ENCODE peak calls at places on chromosomes 3 and 15, in ten cellular contexts. E, C, U, S, Z, M, G, Q, W and O are unnamed samples.
A peak's percentile ranks its signal among the peaks of the same experiment; 100 is the strongest.

GRCh38 chr3:160400048-160400630 is 689 bp downstream of the SMC4 start:
- DNase-seq in E (peak; percentile 87), C (peak; percentile 85), U (peak; percentile 50), S (peak; percentile 8), Z (peak; percentile 81), M (peak; percentile 54), G (peak; percentile 28), Q (peak; percentile 37), W (peak; percentile 67), O (peak; percentile 65)

GRCh38 chr15:92693922-92694331 is 38.4 kb upstream of the FAM174B start:
- DNase-seq in E (no peak), C (no peak), U (peak; percentile 10), S (no peak), Z (no peak), M (no peak), G (no peak), Q (no peak), W (no peak), O (no peak)

GRCh38 chr15:68411276-68411675 is 20.7 kb downstream of the ITGA11 start:
- DNase-seq in E (peak; percentile 74), C (peak; percentile 9), U (no peak), S (no peak), Z (peak; percentile 57), M (no peak), G (no peak), Q (no peak), W (no peak), O (peak; percentile 8)

GRCh38 chr3:56851966-56852884 is 50.5 kb upstream of the ARHGEF3 start:
- DNase-seq in E (no peak), C (no peak), U (no peak), S (no peak), Z (no peak), M (peak; percentile 89), G (peak; percentile 69), Q (no peak), W (no peak), O (no peak)

GRCh38 chr15:49831206-49831965 is 210.5 kb downstream of the DTWD1 start:
- DNase-seq in E (peak; percentile 86), C (peak; percentile 73), U (no peak), S (no peak), Z (peak; percentile 79), M (peak; percentile 74), G (peak; percentile 94), Q (no peak), W (no peak), O (no peak)

GRCh38 chr3:86996261-86996955 is 5.5 kb upstream of the VGLL3 start:
- DNase-seq in E (no peak), C (no peak), U (no peak), S (no peak), Z (no peak), M (no peak), G (peak; percentile 29), Q (no peak), W (no peak), O (no peak)

GRCh38 chr3:184016820-184017671 is 638 bp downstream of the ABCC5 start:
- DNase-seq in E (peak; percentile 90), C (peak; percentile 77), U (peak; percentile 46), S (peak; percentile 28), Z (no peak), M (peak; percentile 66), G (no peak), Q (peak; percentile 85), W (peak; percentile 67), O (peak; percentile 79)

GRCh38 chr3:176978441-176978840 is 218.8 kb downstream of the TBL1XR1 start:
- DNase-seq in E (no peak), C (no peak), U (no peak), S (no peak), Z (no peak), M (peak; percentile 64), G (no peak), Q (no peak), W (no peak), O (no peak)

GRCh38 chr15:88174571-88174970 is 82.0 kb downstream of the NTRK3 start:
- DNase-seq in E (no peak), C (no peak), U (no peak), S (no peak), Z (no peak), M (no peak), G (no peak), Q (no peak), W (no peak), O (no peak)

GRCh38 chr15:34701536-34701935 is 53.3 kb downstream of the GJD2 start:
- DNase-seq in E (no peak), C (no peak), U (no peak), S (no peak), Z (no peak), M (peak; percentile 3), G (no peak), Q (no peak), W (no peak), O (no peak)

GRCh38 chr3:197205265-197205664 is 93.1 kb downstream of the DLG1 start:
- DNase-seq in E (no peak), C (no peak), U (no peak), S (no peak), Z (no peak), M (no peak), G (no peak), Q (no peak), W (no peak), O (no peak)

GRCh38 chr3:10384541-10385360 is 63.8 kb upstream of the SEC13 start:
- DNase-seq in E (no peak), C (no peak), U (no peak), S (no peak), Z (no peak), M (no peak), G (no peak), Q (no peak), W (no peak), O (no peak)

GRCh38 chr3:184354121-184354728 is 7.2 kb downstream of the CLCN2 start:
- DNase-seq in E (peak; percentile 89), C (no peak), U (peak; percentile 82), S (peak; percentile 50), Z (no peak), M (peak; percentile 37), G (no peak), Q (peak; percentile 83), W (peak; percentile 45), O (no peak)

DNA sequence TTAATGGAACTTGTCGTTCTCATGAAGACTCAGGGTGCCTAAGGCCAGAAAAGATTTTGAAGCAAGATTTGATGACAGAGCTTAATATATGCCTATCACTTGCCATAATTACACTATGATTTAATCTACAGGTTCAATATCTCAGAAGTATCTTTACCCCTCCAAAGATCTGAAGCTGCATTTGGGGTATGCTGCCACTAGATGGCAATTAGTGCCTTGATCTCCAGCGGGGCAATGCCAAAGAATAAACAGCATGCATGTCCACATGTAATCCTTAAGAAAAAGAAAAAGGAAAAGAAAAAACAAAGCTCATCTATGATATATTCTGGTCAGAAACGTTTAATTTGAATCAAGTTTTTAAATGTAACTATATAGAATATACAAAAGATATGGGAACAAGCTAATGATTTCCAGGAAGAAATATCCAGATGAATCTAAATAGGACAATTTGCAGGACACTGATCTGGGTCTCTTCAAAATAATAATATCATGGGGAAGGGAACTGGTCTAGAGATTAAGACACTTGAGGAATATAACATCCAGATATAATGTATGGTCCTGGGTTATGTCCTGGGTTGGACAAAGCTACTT is 55.0 kb upstream of the SOX14 start:
- DNase-seq in E (no peak), C (no peak), U (no peak), S (no peak), Z (no peak), M (peak; percentile 39), G (no peak), Q (peak; percentile 45), W (no peak), O (no peak)
- TF ChIP-seq CTCF in E (no peak), C (no peak), U (peak; percentile 29), S (no peak), Z (no peak), M (peak; percentile 49), G (no peak), Q (peak; percentile 22), W (no peak), O (peak; percentile 76)

DNA sequence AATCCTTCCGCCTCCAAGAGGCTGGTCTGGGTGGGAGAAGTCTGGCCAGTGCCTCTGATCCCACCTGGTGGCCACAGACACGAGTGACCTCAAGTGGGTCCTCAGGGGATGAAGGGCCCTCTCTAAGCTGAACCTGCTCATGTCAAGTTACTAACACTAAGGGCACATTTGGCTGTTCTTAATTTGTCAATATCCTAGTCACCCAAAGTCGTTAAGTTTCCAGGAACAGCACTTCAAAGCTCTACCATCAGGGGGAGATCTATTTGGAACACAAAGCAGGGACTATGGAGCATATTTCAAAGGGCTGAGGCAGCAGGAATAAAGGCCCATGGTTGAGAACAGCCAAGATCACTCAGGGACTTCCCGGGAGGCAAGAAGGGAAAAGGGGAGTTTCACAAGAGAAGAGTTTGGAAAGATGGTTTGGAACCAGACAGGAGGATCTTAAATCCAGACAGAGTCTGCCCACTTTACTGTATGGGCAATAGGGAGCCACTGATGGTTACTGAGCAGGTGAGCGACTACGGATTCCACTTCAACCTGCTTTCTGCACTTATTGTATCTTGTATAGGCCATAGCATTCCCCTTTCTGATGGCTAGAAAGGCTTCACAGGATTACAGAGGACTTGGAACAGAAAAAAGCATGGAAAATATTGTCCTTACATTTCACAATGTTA is 13.7 kb downstream of the OXTR start:
- DNase-seq in E (no peak), C (no peak), U (no peak), S (no peak), Z (peak; percentile 31), M (no peak), G (peak; percentile 53), Q (no peak), W (no peak), O (no peak)
- TF ChIP-seq CTCF in E (no peak), C (no peak), U (no peak), S (no peak), Z (no peak), M (peak; percentile 34), G (peak; percentile 77), Q (no peak), W (no peak), O (peak; percentile 59)

GRCh38 chr3:39638286-39638685 is 170.8 kb downstream of the MOBP start:
- DNase-seq in E (no peak), C (no peak), U (no peak), S (no peak), Z (no peak), M (peak; percentile 31), G (no peak), Q (no peak), W (no peak), O (no peak)

GRCh38 chr3:39641210-39641718 is 168.1 kb upstream of the MYRIP start:
- DNase-seq in E (no peak), C (no peak), U (no peak), S (no peak), Z (no peak), M (no peak), G (no peak), Q (no peak), W (no peak), O (no peak)

GRCh38 chr3:39639344-39640236 is 169.8 kb upstream of the MYRIP start:
- DNase-seq in E (no peak), C (no peak), U (peak; percentile 40), S (no peak), Z (no peak), M (peak; percentile 98), G (peak; percentile 97), Q (no peak), W (peak; percentile 41), O (no peak)

GRCh38 chr3:39637807-39638206 is 170.3 kb downstream of the MOBP start:
- DNase-seq in E (no peak), C (no peak), U (peak; percentile 4), S (no peak), Z (no peak), M (peak; percentile 67), G (peak; percentile 62), Q (no peak), W (no peak), O (no peak)
- TF ChIP-seq CTCF in E (no peak), C (no peak), U (no peak), S (no peak), Z (no peak), M (peak; percentile 50), G (peak; percentile 71), Q (no peak), W (no peak), O (no peak)

GRCh38 chr3:101638262-101638745 is 38.6 kb downstream of the ZBTB11 start:
- DNase-seq in E (peak; percentile 48), C (peak; percentile 28), U (no peak), S (no peak), Z (no peak), M (no peak), G (no peak), Q (no peak), W (no peak), O (no peak)
- TF ChIP-seq CTCF in E (no peak), C (no peak), U (no peak), S (no peak), Z (no peak), M (peak; percentile 29), G (peak; percentile 28), Q (no peak), W (no peak), O (no peak)